ENCODE peak calls at places on chromosomes 5 and 9, in five cellular contexts. X, Y, R, V and W are unnamed samples.

GRCh38 chr9:107883496-107884120 is 394.0 kb upstream of the KLF4 start:
- DNase-seq in R (no peak), Y (no peak), X (peak), V (no peak), W (peak)

GRCh38 chr9:24459898-24460297 is 85.8 kb downstream of the IZUMO3 start:
- DNase-seq in X (no peak), Y (no peak), V (no peak), R (no peak), W (no peak)

GRCh38 chr9:106920701-106921283 is 57.8 kb downstream of the ZNF462 start:
- DNase-seq in X (peak), V (no peak), R (no peak), Y (no peak), W (peak)

GRCh38 chr5:8851101-8851500 is 694.8 kb downstream of the SEMA5A start:
- DNase-seq in X (no peak), R (no peak), Y (no peak), V (no peak), W (no peak)

GRCh38 chr9:12776775-12777055 is 1.9 kb downstream of the LURAP1L start:
- DNase-seq in V (no peak), Y (no peak), R (no peak), X (no peak), W (peak)

GRCh38 chr5:14760548-14761002 is 96.1 kb downstream of the OTULIN start:
- DNase-seq in V (no peak), X (no peak), R (no peak), Y (no peak), W (no peak)

GRCh38 chr5:59591162-59591561 is 302.4 kb downstream of the PDE4D start:
- DNase-seq in V (no peak), R (no peak), X (peak), Y (no peak), W (no peak)

GRCh38 chr9:120463765-120464164 is 116.2 kb downstream of the CDK5RAP2 start:
- DNase-seq in X (no peak), R (no peak), Y (no peak), V (no peak), W (no peak)

GRCh38 chr9:37949576-37949975 is 45.6 kb upstream of the SLC25A51 start:
- DNase-seq in Y (no peak), X (no peak), R (no peak), V (no peak), W (no peak)